ENCODE peak calls at places on chromosome 15, in nine cellular contexts. S, X, Y, D, M, E, L, Z and O are unnamed samples.

GRCh38 chr15:38308797-38309196 is 56.2 kb downstream of the SPRED1 start:
- DNase-seq in X (no peak), D (no peak), Z (no peak), M (no peak), S (no peak), Y (no peak), E (no peak), L (no peak), O (no peak)

GRCh38 chr15:92521624-92522008 is 127.9 kb downstream of the ST8SIA2 start:
- DNase-seq in Y (peak), X (peak), L (peak), E (peak), M (no peak), S (peak), Z (no peak), D (peak), O (no peak)

GRCh38 chr15:28873585-28874139 is 12.1 kb upstream of the APBA2 start:
- DNase-seq in S (no peak), D (no peak), E (no peak), Y (no peak), X (no peak), L (no peak), M (no peak), Z (peak), O (no peak)

GRCh38 chr15:25862087-25862468 is 1.0 kb downstream of the ATP10A start:
- DNase-seq in S (no peak), Y (no peak), L (no peak), Z (no peak), X (no peak), E (no peak), M (no peak), D (peak), O (no peak)

GRCh38 chr15:71325461-71325860 is 210.2 kb downstream of the THSD4 start:
- DNase-seq in Z (no peak), S (no peak), M (no peak), L (no peak), Y (no peak), X (no peak), D (no peak), E (peak), O (no peak)

GRCh38 chr15:71775857-71776256 is 34.5 kb upstream of the NR2E3 start:
- DNase-seq in E (no peak), M (no peak), L (no peak), X (no peak), Y (no peak), D (no peak), S (no peak), Z (no peak), O (no peak)

GRCh38 chr15:61227269-61228024 is 1.7 kb downstream of the RORA start:
- DNase-seq in Y (no peak), E (peak), S (no peak), D (peak), X (no peak), M (no peak), Z (no peak), L (peak), O (no peak)

GRCh38 chr15:88704791-88705768 is 66.3 kb downstream of the ISG20 start:
- DNase-seq in L (no peak), M (no peak), D (peak), E (peak), X (peak), Z (no peak), Y (no peak), S (peak), O (no peak)

GRCh38 chr15:50506121-50506520 is 40.3 kb downstream of the USP50 start:
- DNase-seq in D (no peak), Z (peak), Y (no peak), X (no peak), L (no peak), S (no peak), E (no peak), M (no peak), O (no peak)

GRCh38 chr15:90194655-90195054 is 6.5 kb upstream of the SEMA4B start:
- DNase-seq in S (no peak), Z (no peak), L (no peak), M (no peak), X (no peak), E (no peak), Y (no peak), D (no peak), O (no peak)

GRCh38 chr15:47673343-47673761 is 44.0 kb upstream of the SEMA6D start:
- DNase-seq in S (no peak), X (no peak), E (peak), M (no peak), L (no peak), D (no peak), Y (no peak), Z (no peak), O (no peak)

GRCh38 chr15:78930577-78931388 is 14.1 kb downstream of the CTSH start:
- DNase-seq in S (no peak), X (no peak), L (peak), Z (peak), M (no peak), D (peak), Y (peak), E (peak), O (no peak)

GRCh38 chr15:83998486-83998885 is 237.1 kb upstream of the GOLGA6L4 start:
- DNase-seq in Y (no peak), X (no peak), L (no peak), D (no peak), S (no peak), Z (no peak), E (no peak), M (no peak), O (no peak)

GRCh38 chr15:70439880-70440279 is 323.5 kb downstream of the UACA start:
- DNase-seq in M (no peak), S (no peak), D (no peak), E (no peak), Z (no peak), L (no peak), X (no peak), Y (no peak), O (no peak)

GRCh38 chr15:73951044-73951561 is 24.8 kb downstream of the LOXL1 start:
- DNase-seq in M (no peak), L (peak), Z (peak), E (peak), S (peak), Y (no peak), D (peak), X (peak), O (peak)

GRCh38 chr15:39918688-39919385 is 1.2 kb downstream of the GPR176 start:
- DNase-seq in L (no peak), S (no peak), M (no peak), X (no peak), Y (no peak), D (no peak), E (peak), Z (no peak), O (no peak)

GRCh38 chr15:25775317-25775912 is 87.7 kb downstream of the ATP10A start:
- DNase-seq in L (no peak), X (peak), M (no peak), Y (no peak), S (peak), E (no peak), Z (no peak), D (no peak), O (peak)

GRCh38 chr15:100103828-100104227 is 237.9 kb downstream of the ADAMTS17 start:
- DNase-seq in M (no peak), S (no peak), Y (no peak), D (no peak), E (no peak), L (peak), X (no peak), Z (no peak), O (no peak)

GRCh38 chr15:81293728-81294500 is 30.0 kb downstream of the STARD5 start:
- DNase-seq in E (no peak), Y (no peak), X (peak), S (peak), M (no peak), L (no peak), Z (peak), D (no peak), O (no peak)

GRCh38 chr15:39079296-39079834 is 501.5 kb upstream of the THBS1 start:
- DNase-seq in D (no peak), Z (no peak), L (no peak), E (peak), S (peak), Y (no peak), M (no peak), X (no peak), O (no peak)

GRCh38 chr15:78204351-78205309 is 29.7 kb downstream of the ACSBG1 start:
- DNase-seq in M (no peak), D (no peak), E (no peak), Z (no peak), X (peak), S (no peak), L (peak), Y (no peak), O (no peak)

GRCh38 chr15:94231728-94232086 is 346 bp downstream of the MCTP2 start:
- DNase-seq in X (peak), S (peak), Z (no peak), M (no peak), Y (no peak), E (no peak), D (peak), L (no peak), O (no peak)

DNA sequence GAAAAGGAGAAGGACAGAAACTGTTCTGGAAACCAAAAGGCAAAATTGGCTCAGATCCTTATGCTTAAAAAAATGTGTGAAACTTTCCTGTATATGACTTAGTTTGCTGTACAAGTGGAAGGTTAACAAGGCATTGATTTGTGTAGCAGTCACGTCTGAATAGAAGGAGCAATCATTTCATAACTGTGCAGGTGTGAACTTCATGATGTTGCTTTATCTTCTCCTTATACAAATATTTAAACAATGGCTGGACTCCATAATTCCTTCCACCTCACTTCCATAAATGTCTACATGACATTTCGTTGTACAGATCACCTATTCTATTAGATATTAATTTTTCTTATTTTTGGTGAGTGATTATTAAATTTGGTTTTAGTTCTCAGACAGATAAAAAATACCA is 382.7 kb upstream of the NPAP1 start:
- DNase-seq in X (no peak), E (no peak), L (no peak), Y (no peak), S (no peak), Z (no peak), M (no peak), D (no peak), O (no peak)
- H3K27ac ChIP-seq in X (no peak), E (no peak), L (no peak), Y (no peak), S (no peak), Z (no peak), M (no peak), D (no peak), O (no peak)

DNA sequence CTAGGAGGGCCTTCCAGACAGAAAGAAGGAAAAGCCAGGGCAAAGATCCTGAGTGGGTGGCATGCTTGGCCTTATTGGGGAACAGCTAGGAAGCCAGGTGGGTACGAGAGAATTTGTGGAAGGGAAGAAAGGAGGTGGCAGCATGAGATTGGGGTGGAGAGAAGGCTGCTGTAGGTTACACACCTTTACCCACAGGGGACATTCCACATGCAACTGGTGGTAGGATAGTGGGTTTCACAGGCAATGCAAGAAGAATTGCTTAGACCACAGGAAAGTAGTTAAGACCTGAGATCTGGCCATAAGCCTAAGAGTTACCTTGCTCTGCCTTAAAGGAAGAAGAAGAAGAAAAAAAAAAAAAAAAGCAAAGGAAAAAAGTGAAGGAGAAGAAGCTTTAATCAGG is 19.8 kb downstream of the ANP32A start:
- DNase-seq in X (no peak), L (no peak), S (no peak), Y (no peak), M (no peak), E (no peak), D (peak), Z (no peak), O (no peak)
- TF ChIP-seq POLR2AphosphoS5 in X (no peak), L (no peak), S (no peak), Y (no peak), M (no peak), E (no peak), D (no peak), Z (no peak), O (no peak)

GRCh38 chr15:62896969-62897486 is 145.5 kb upstream of the TPM1 start:
- DNase-seq in E (peak), Y (peak), S (peak), L (peak), Z (no peak), D (peak), M (no peak), X (peak), O (peak)

GRCh38 chr15:62895139-62895866 is 147.2 kb upstream of the TPM1 start:
- DNase-seq in X (no peak), D (no peak), M (no peak), L (no peak), E (peak), Z (no peak), Y (no peak), S (no peak), O (no peak)

GRCh38 chr15:62895905-62896316 is 146.6 kb upstream of the TPM1 start:
- DNase-seq in S (no peak), M (no peak), L (no peak), Y (no peak), Z (no peak), X (no peak), D (no peak), E (peak), O (no peak)

GRCh38 chr15:62897634-62898033 is 144.9 kb upstream of the TPM1 start:
- DNase-seq in S (no peak), D (no peak), X (no peak), Z (no peak), E (no peak), L (no peak), Y (no peak), M (no peak), O (no peak)

GRCh38 chr15:62896380-62896866 is 146.1 kb upstream of the TPM1 start:
- DNase-seq in M (no peak), S (no peak), L (no peak), D (no peak), Z (no peak), X (no peak), Y (peak), E (no peak), O (no peak)
- TF ChIP-seq POLR2A in M (no peak), S (no peak), L (no peak), D (no peak), Z (no peak), X (no peak), Y (no peak), E (peak), O (no peak)

GRCh38 chr15:32869814-32870213 is 152.0 kb downstream of the GREM1 start:
- DNase-seq in E (no peak), M (no peak), Z (no peak), Y (no peak), D (no peak), X (no peak), L (no peak), S (no peak), O (no peak)

GRCh38 chr15:32871887-32872286 is 154.1 kb downstream of the GREM1 start:
- DNase-seq in D (no peak), S (no peak), E (no peak), Z (no peak), M (no peak), L (no peak), Y (no peak), X (no peak), O (no peak)

GRCh38 chr15:32870240-32871033 is 152.6 kb downstream of the GREM1 start:
- DNase-seq in L (no peak), Y (peak), Z (no peak), M (no peak), S (peak), X (peak), D (no peak), E (no peak), O (no peak)

GRCh38 chr15:32873292-32874114 is 155.7 kb downstream of the GREM1 start:
- DNase-seq in D (peak), Z (no peak), L (no peak), S (no peak), Y (no peak), M (no peak), X (no peak), E (no peak), O (no peak)

GRCh38 chr15:32872606-32873291 is 154.9 kb downstream of the GREM1 start:
- DNase-seq in M (no peak), S (peak), L (no peak), Y (no peak), X (peak), Z (no peak), E (no peak), D (peak), O (no peak)
- H3K27ac ChIP-seq in M (peak), S (peak), L (no peak), Y (no peak), X (peak), Z (no peak), E (no peak), D (peak), O (peak)

DNA sequence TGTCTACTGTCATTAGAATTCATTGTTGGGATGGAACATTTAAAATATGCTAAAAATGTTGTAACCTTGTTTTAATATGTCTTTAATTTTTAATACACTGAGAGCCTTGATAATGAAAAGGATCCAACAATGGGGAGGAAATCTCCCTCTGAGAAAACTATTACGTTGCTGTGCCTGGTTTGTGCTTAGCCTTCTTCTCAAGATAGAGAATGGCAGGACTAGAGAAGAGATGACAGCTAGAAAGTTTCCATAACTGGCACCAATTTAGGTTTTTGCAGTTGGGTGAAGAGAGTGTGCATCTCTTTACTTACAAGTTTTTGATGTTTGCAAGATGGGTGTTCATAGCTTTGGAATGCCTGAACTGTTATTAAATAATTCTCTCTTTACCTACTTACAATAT is 42.6 kb upstream of the NANOGP8 start:
- DNase-seq in X (no peak), Y (no peak), E (no peak), S (no peak), L (no peak), Z (no peak), D (no peak), M (no peak), O (no peak)
- TF ChIP-seq POLR2AphosphoS5 in X (no peak), Y (no peak), E (no peak), S (no peak), L (no peak), Z (no peak), D (no peak), M (no peak), O (no peak)

GRCh38 chr15:41507820-41508290 is 5.8 kb downstream of the LTK start:
- DNase-seq in M (no peak), X (peak), D (no peak), L (peak), S (peak), Z (no peak), E (no peak), Y (no peak), O (no peak)
- TF ChIP-seq POLR2A in M (no peak), X (no peak), D (no peak), L (no peak), S (peak), Z (no peak), E (no peak), Y (no peak), O (no peak)